ENCODE peak calls at places on chromosomes 4 and X, in seven cellular contexts. J is kidney, D is endodermal cell, P is astrocyte, G is RWPE1, H is GM23248, F is H9. A is an unnamed sample.

GRCh38 chrX:131975851-131976250 is 47.3 kb upstream of the STK26 start:
- DNase-seq in F (no peak), H (no peak), P (no peak), D (no peak), G (no peak), J (no peak), A (peak)

GRCh38 chr4:140004580-140005314 is 149.2 kb downstream of the MAML3 start:
- DNase-seq in J (peak), H (peak), F (peak), P (peak), D (peak), G (no peak), A (peak)

GRCh38 chr4:76215120-76215519 is 1.5 kb upstream of the SCARB2 start:
- DNase-seq in P (no peak), F (no peak), J (no peak), D (no peak), G (no peak), H (no peak), A (no peak)

GRCh38 chr4:10461091-10461849 is 4.0 kb upstream of the ZNF518B start:
- DNase-seq in D (peak), F (peak), P (peak), J (peak), G (peak), H (peak), A (peak)

GRCh38 chr4:140571620-140572019 is 2.9 kb upstream of the UCP1 start:
- DNase-seq in H (no peak), F (no peak), J (no peak), D (no peak), P (no peak), G (no peak), A (no peak)

GRCh38 chrX:42577936-42578335 is 200.0 kb downstream of the PPP1R2C start:
- DNase-seq in J (no peak), H (no peak), P (no peak), G (no peak), F (no peak), D (no peak), A (no peak)

GRCh38 chr4:109414938-109415337 is 18.7 kb upstream of the SEC24B start:
- DNase-seq in J (no peak), P (peak), D (no peak), H (peak), F (no peak), G (no peak), A (no peak)

GRCh38 chrX:150298841-150299551 is 64.1 kb upstream of the MAMLD1 start:
- DNase-seq in D (no peak), P (peak), G (no peak), F (no peak), J (no peak), H (no peak), A (no peak)

GRCh38 chr4:152996672-152997071 is 60.5 kb downstream of the FHDC1 start:
- DNase-seq in G (no peak), J (no peak), F (no peak), H (no peak), P (no peak), D (no peak), A (no peak)

GRCh38 chr4:8307126-8307525 is 37.6 kb downstream of the HTRA3 start:
- DNase-seq in D (peak), F (no peak), P (no peak), G (no peak), J (peak), H (no peak), A (no peak)

GRCh38 chr4:67871867-67872266 is 11.9 kb downstream of the TMPRSS11D start:
- DNase-seq in J (no peak), D (no peak), P (peak), G (peak), F (no peak), H (peak), A (peak)

GRCh38 chrX:49257846-49258748 is 6.4 kb downstream of the FOXP3 start:
- DNase-seq in P (no peak), F (no peak), H (no peak), D (no peak), G (no peak), J (peak), A (no peak)

GRCh38 chrX:7109838-7110793 is 37.4 kb upstream of the STS start:
- DNase-seq in F (no peak), J (no peak), D (peak), G (no peak), P (no peak), H (no peak), A (no peak)
- H3K27ac ChIP-seq in F (no peak), J (no peak), D (no peak), G (no peak), P (no peak), H (no peak), A (peak)

GRCh38 chr4:185559913-185560281 is 24.6 kb upstream of the PDLIM3 start:
- DNase-seq in J (peak), G (peak), D (peak), H (peak), F (no peak), P (peak), A (peak)
- H3K27ac ChIP-seq in J (no peak), G (peak), D (no peak), H (no peak), F (no peak), P (peak), A (no peak)

DNA sequence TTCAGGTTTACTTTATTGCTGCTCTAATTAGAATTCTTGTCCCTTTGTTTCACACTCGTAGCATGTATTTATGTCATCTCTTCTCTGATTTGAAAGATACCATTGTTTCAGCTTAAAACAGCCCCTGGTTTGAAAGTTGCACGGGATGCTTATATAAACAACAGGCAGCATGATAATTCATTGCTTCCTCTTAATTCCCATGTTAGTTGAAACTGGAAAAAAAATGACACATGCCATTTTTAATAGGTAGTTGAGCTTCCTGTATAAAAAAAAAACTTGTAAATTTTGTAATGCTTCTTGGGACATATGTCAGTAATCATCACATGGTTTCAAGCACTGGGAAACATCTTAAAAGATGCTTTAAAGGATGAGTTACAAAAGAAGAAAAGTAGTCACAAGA is 243.0 kb downstream of the PALLD start:
- DNase-seq in G (no peak), H (no peak), J (no peak), P (no peak), D (no peak), F (no peak), A (no peak)
- H3K27ac ChIP-seq in G (no peak), H (no peak), J (no peak), P (no peak), D (no peak), F (no peak), A (no peak)

GRCh38 chrX:39442332-39442731 is 641.1 kb downstream of the MID1IP1 start:
- DNase-seq in P (no peak), F (no peak), G (no peak), D (no peak), H (no peak), J (no peak), A (no peak)

GRCh38 chrX:39437670-39438441 is 636.6 kb downstream of the MID1IP1 start:
- DNase-seq in F (no peak), H (no peak), D (no peak), J (no peak), G (no peak), P (no peak), A (no peak)

GRCh38 chrX:39438603-39439602 is 637.6 kb downstream of the MID1IP1 start:
- DNase-seq in P (no peak), J (no peak), D (peak), H (no peak), G (no peak), F (no peak), A (no peak)

GRCh38 chrX:39440734-39441305 is 639.6 kb downstream of the MID1IP1 start:
- DNase-seq in H (no peak), J (no peak), G (no peak), F (no peak), P (no peak), D (no peak), A (peak)

DNA sequence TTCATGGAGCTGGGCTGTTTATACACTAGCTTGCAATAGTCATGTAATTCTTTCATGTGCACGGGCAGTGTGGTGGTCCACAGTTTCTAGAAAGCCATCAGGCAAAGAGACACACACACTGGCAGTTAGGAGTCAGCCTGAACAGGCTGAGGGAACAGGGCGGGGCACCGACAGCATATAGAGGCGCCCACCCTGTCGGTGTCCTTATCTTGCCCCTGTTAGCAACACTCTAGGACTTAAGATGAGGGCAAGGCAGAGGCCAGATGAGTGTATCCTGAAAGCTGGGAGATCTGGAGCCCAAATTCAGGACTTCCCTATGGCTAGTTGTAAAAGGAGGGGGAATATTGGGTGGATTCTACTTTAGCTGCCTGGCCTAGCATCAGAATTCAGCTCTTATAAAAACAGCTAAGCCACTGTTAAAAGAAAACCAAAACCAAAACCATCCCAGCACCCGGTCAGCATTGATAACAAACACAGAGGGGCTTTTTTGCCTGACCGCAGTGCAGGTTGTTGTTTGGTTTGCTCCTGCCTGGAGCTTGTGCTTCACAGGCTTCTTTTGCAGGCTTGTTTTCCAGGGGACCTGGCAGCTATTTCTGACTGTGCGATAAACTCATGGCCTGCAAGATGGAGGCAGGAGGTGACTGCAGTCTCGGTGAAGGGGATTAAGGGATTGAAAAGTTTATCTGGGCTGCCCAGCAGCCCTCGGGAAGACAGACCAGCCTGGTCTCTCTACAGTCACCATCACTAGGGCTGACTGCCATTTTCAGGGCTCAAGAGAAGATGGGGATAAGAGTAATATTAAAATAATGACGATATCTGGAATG is 638.9 kb downstream of the MID1IP1 start:
- DNase-seq in H (no peak), J (no peak), D (no peak), P (no peak), G (no peak), F (no peak), A (no peak)
- H3K27ac ChIP-seq in H (no peak), J (no peak), D (no peak), P (no peak), G (no peak), F (no peak), A (no peak)

GRCh38 chr4:25182941-25183340 is 22.7 kb upstream of the SEPSECS start:
- DNase-seq in G (no peak), D (no peak), H (no peak), F (no peak), J (no peak), P (no peak), A (no peak)
- H3K27ac ChIP-seq in G (no peak), D (no peak), H (no peak), F (no peak), J (no peak), P (no peak), A (no peak)

DNA sequence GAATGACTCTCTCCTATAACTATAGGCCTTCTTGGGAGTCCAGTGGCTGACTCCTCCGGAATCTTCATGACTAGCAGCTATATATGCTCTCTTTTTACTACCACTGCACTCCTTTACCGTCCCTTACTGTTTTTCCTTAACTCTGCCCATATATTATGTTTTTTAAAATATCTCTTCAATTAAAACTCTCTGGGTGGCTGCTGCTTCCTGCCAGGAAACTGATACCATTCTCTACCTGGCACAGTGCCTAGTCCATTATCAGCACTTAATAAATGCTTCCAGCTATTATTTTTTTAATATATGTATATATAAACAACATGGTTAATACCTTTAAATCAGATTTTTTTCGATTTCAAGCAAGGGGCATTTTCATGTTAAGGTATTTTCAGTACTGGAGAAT is 136.6 kb upstream of the FAM47B start:
- DNase-seq in H (no peak), J (no peak), D (no peak), P (no peak), F (no peak), G (no peak), A (no peak)
- H3K27ac ChIP-seq in H (no peak), J (no peak), D (no peak), P (no peak), F (no peak), G (no peak), A (no peak)

GRCh38 chr4:40325406-40326019 is 9.6 kb upstream of the CHRNA9 start:
- DNase-seq in J (no peak), P (peak), G (peak), D (no peak), H (peak), F (no peak), A (peak)
- H3K27ac ChIP-seq in J (no peak), P (no peak), G (no peak), D (no peak), H (no peak), F (no peak), A (no peak)

GRCh38 chrX:378443-378842 is 8.3 kb downstream of the PPP2R3B start:
- DNase-seq in F (no peak), H (no peak), D (no peak), P (no peak), J (peak), G (no peak), A (no peak)
- H3K27ac ChIP-seq in F (no peak), H (no peak), D (no peak), P (no peak), J (no peak), G (no peak), A (no peak)

A was measured in mesendoderm.